ENCODE peak calls at places on chromosome X, in five cellular contexts. L is prostate gland, K is HCT116, N is upper lobe of left lung, O is GM12878. F is an unnamed sample. For H3K4me1, the result is how much of the 10 kb centered on the place peaks cover.

GRCh38 chrX:153644356-153645125 is 2.5 kb upstream of the DUSP9 start:
- DNase-seq in K (no peak), L (no peak), N (peak), O (no peak), F (no peak)

GRCh38 chrX:34770511-34770910 is 113.4 kb upstream of the TMEM47 start:
- DNase-seq in K (no peak), O (no peak), L (no peak), N (no peak), F (no peak)

GRCh38 chrX:40700640-40701342 is 34.6 kb downstream of the MED14 start:
- DNase-seq in O (no peak), N (no peak), K (no peak), L (no peak), F (no peak)

GRCh38 chrX:39196192-39197102 is 395.2 kb downstream of the MID1IP1 start:
- DNase-seq in L (no peak), N (no peak), K (peak), O (peak), F (no peak)

GRCh38 chrX:7052541-7052940 is 95.0 kb upstream of the STS start:
- DNase-seq in K (no peak), O (no peak), N (no peak), L (no peak), F (no peak)

GRCh38 chrX:6460893-6461490 is 73.9 kb downstream of the VCX3A start:
- DNase-seq in L (no peak), N (no peak), K (no peak), O (no peak), F (no peak)

GRCh38 chrX:127708155-127708554 is 344.0 kb downstream of the ACTRT1 start:
- DNase-seq in K (no peak), O (no peak), N (peak), L (no peak), F (no peak)

GRCh38 chrX:46575991-46576392 is 2.4 kb downstream of the CHST7 start:
- DNase-seq in O (no peak), K (no peak), L (no peak), N (peak), F (no peak)

GRCh38 chrX:139881130-139881529 is 51.7 kb downstream of the ATP11C start:
- DNase-seq in N (no peak), K (peak), O (no peak), L (no peak), F (no peak)

GRCh38 chrX:48824066-48824465 is 2.2 kb upstream of the ERAS start:
- DNase-seq in K (no peak), L (no peak), O (no peak), N (no peak), F (no peak)

GRCh38 chrX:2691543-2692220 is 587 bp downstream of the CD99 start:
- DNase-seq in N (peak), K (no peak), O (no peak), L (no peak), F (no peak)

GRCh38 chrX:118420462-118420861 is 74.6 kb downstream of the WDR44 start:
- DNase-seq in N (no peak), O (no peak), K (no peak), L (peak), F (no peak)

GRCh38 chrX:104134583-104135261 is 22.1 kb downstream of the SLC25A53 start:
- DNase-seq in O (no peak), N (no peak), K (no peak), L (no peak), F (no peak)

DNA sequence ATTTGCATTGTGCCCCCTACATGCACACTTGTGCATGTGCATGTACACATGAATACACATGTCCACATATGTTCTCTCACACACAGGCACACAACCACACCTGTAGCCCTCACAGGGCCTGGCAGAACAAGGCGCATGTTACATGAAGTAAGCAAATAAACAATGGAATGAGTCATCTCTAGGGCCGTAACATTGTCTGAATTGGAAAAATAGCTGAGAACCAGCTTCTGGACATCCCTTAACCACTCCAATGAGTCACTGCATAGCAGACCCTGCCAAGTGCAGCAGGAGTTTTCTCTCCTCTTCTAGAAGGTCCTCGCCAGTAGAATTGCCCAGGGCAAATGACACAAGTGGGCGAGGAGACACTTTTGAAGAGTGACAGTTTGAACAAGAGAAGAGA is 66.1 kb downstream of the MAGEA10 start:
- DNase-seq in N (no peak), O (no peak), L (peak), K (no peak), F (no peak)
- H3K4me1 ChIP-seq in N (under half), O (under half), L (under half), K (under half), F (under half)

GRCh38 chrX:148854351-148854750 is 353.9 kb downstream of the AFF2 start:
- DNase-seq in O (no peak), N (no peak), K (no peak), L (no peak), F (no peak)
- TF ChIP-seq POLR2AphosphoS5 in O (no peak), N (no peak), K (no peak), L (no peak), F (no peak)

GRCh38 chrX:41703574-41704029 is 14.8 kb downstream of the GPR34 start:
- DNase-seq in L (no peak), K (no peak), O (no peak), N (no peak), F (no peak)
- H3K4me1 ChIP-seq in L (under half), K (under half), O (under half), N (under half), F (under half)

DNA sequence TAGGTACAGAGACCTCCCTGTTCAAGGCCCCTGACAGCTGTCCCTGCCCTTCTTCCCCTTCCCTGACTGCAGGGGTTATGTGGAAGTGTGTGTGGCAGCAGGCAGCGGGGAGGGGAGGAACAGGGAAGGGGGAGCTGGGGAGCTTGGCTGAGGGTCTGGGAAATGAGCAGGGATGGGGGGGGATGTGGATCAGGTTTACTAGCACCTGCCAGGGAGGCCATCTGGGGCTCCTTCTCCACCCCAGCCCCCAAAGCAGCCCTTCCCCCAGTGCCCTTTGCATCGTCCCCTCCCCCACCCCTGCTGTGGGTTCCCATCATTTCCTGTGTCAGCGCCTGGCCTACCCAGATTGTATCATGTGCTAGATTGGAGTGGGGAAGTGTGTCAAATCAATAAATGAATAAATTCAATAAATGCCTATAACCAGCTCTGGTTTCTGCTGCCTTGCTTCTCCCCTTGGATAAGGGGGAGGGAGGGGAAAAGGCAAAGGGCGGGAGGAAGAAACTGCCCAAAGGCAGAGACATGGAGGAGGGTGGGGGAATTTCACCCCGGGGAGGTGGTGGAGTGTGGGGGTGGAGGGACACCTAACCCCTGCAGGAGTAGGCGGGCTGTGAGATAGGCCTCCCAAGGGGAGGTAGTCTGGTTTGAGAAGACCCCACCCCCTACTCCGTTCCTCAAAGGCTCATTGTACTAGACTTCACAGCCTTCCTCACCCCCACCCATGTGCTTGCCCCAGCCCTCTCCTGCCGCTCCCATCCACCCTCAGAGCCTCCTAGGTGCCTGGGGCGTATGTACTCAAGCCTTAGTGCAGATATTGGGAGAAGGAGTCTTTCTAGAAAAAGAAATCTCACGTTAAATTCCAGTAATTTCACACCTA is 3.2 kb downstream of the CXorf65 start:
- DNase-seq in O (no peak), N (peak), L (no peak), K (no peak), F (no peak)
- TF ChIP-seq POLR2AphosphoS5 in O (no peak), N (no peak), L (no peak), K (no peak), F (no peak)